ENCODE peak calls at places on chromosomes 5 and 9, in seven cellular contexts. H is OCI-LY7, K is GM12878, R is psoas muscle, Y is MM.1S, G is cardiac muscle cell, E is adrenal gland. W is an unnamed sample. For H3K36me3, the result is how much of the 10 kb centered on the place peaks cover.

GRCh38 chr5:174204914-174205313 is 159.4 kb downstream of the NSG2 start:
- DNase-seq in G (no peak), R (no peak), H (no peak), Y (no peak), K (no peak), E (no peak), W (no peak)

GRCh38 chr5:1784197-1785050 is 15.2 kb downstream of the MRPL36 start:
- DNase-seq in E (no peak), Y (no peak), R (peak), K (no peak), H (no peak), G (no peak), W (no peak)

GRCh38 chr5:160287378-160288051 is 24.8 kb downstream of the CCNJL start:
- DNase-seq in E (peak), R (peak), G (peak), Y (no peak), H (no peak), K (no peak), W (no peak)

GRCh38 chr5:31987985-31988710 is 186.0 kb downstream of the GOLPH3 start:
- DNase-seq in E (peak), K (no peak), G (peak), Y (no peak), R (no peak), H (no peak), W (no peak)

GRCh38 chr5:39765381-39765780 is 340.6 kb upstream of the DAB2 start:
- DNase-seq in K (no peak), H (no peak), G (peak), E (no peak), Y (no peak), R (no peak), W (no peak)

GRCh38 chr9:129191234-129191633 is 13.2 kb upstream of the IER5L start:
- DNase-seq in H (no peak), Y (no peak), R (no peak), E (no peak), G (no peak), K (no peak), W (no peak)

GRCh38 chr5:163821142-163821541 is 315.7 kb downstream of the MAT2B start:
- DNase-seq in R (no peak), Y (no peak), G (no peak), K (no peak), E (no peak), H (peak), W (no peak)

GRCh38 chr9:125747053-125747764 is at the start of gene PBX3:
- DNase-seq in H (peak), R (peak), G (peak), E (peak), Y (peak), K (no peak), W (peak)

GRCh38 chr5:91906494-91906893 is 523.4 kb upstream of the ARRDC3 start:
- DNase-seq in H (no peak), R (no peak), G (no peak), Y (no peak), E (no peak), K (no peak), W (no peak)

GRCh38 chr5:127615916-127616315 is 33.0 kb upstream of the CTXN3 start:
- DNase-seq in R (no peak), E (no peak), H (no peak), K (no peak), G (peak), Y (no peak), W (no peak)

GRCh38 chr5:111229871-111230812 is 6.0 kb downstream of the CAMK4 start:
- DNase-seq in G (no peak), K (no peak), R (no peak), Y (peak), E (no peak), H (peak), W (no peak)

GRCh38 chr5:173823274-173823644 is 64.9 kb upstream of the CPEB4 start:
- DNase-seq in H (peak), R (no peak), E (no peak), K (no peak), Y (no peak), G (no peak), W (no peak)

GRCh38 chr5:68480385-68480940 is 264.9 kb downstream of the PIK3R1 start:
- DNase-seq in K (no peak), Y (no peak), R (no peak), H (no peak), G (no peak), E (no peak), W (no peak)

GRCh38 chr5:160923927-160924705 is 72.1 kb upstream of the ATP10B start:
- DNase-seq in E (no peak), Y (no peak), H (no peak), R (no peak), K (no peak), G (no peak), W (no peak)

GRCh38 chr9:123784513-123784912 is 145.4 kb downstream of the DENND1A start:
- DNase-seq in K (no peak), H (no peak), G (peak), R (no peak), Y (no peak), E (no peak), W (no peak)

GRCh38 chr5:150710165-150710564 is 9.3 kb upstream of the RBM22 start:
- DNase-seq in H (peak), Y (no peak), E (no peak), K (no peak), R (no peak), G (peak), W (no peak)

GRCh38 chr5:140926903-140927573 is 939 bp downstream of the PCDHAC1 start:
- DNase-seq in H (no peak), K (no peak), E (no peak), R (peak), Y (no peak), G (peak), W (peak)

GRCh38 chr9:124911766-124912165 is 29.1 kb downstream of the GOLGA1 start:
- DNase-seq in H (no peak), G (no peak), Y (no peak), K (no peak), R (no peak), E (no peak), W (no peak)

GRCh38 chr5:77859306-77859705 is 83.2 kb upstream of the TBCA start:
- DNase-seq in E (no peak), R (no peak), H (no peak), K (no peak), G (no peak), Y (no peak), W (no peak)

GRCh38 chr5:125798311-125798710 is 624.9 kb upstream of the GRAMD2B start:
- DNase-seq in Y (peak), K (no peak), E (no peak), G (peak), H (peak), R (no peak), W (no peak)

GRCh38 chr5:115070737-115071136 is 99.0 kb downstream of the TRIM36 start:
- DNase-seq in R (no peak), E (no peak), K (no peak), H (no peak), Y (no peak), G (no peak), W (no peak)

GRCh38 chr5:103369125-103370120 is 110.9 kb downstream of the MACIR start:
- DNase-seq in K (no peak), G (no peak), H (no peak), Y (no peak), R (no peak), E (no peak), W (no peak)

GRCh38 chr9:89701221-89701798 is 96.5 kb downstream of the GADD45G start:
- DNase-seq in R (no peak), Y (no peak), K (peak), G (no peak), E (no peak), H (peak), W (peak)

GRCh38 chr5:150787659-150788058 is 9.1 kb downstream of the SMIM3 start:
- DNase-seq in E (no peak), H (no peak), R (no peak), Y (no peak), G (no peak), K (no peak), W (no peak)

GRCh38 chr5:12845549-12846159 is 941.4 kb upstream of the CTNND2 start:
- DNase-seq in R (no peak), G (no peak), Y (peak), H (no peak), K (no peak), E (no peak), W (no peak)

GRCh38 chr5:138629383-138629782 is 54.2 kb upstream of the HSPA9 start:
- DNase-seq in K (no peak), G (no peak), E (no peak), R (no peak), Y (no peak), H (no peak), W (no peak)

GRCh38 chr5:87413116-87413645 is 451 bp upstream of the CCNH start:
- DNase-seq in Y (no peak), H (no peak), K (no peak), E (no peak), R (no peak), G (no peak), W (no peak)

GRCh38 chr5:87423755-87424154 is 11.0 kb upstream of the CCNH start:
- DNase-seq in Y (no peak), K (no peak), E (no peak), H (no peak), G (no peak), R (no peak), W (no peak)

GRCh38 chr5:87421307-87421706 is 8.6 kb upstream of the CCNH start:
- DNase-seq in E (no peak), R (no peak), H (no peak), G (no peak), K (no peak), Y (no peak), W (no peak)

GRCh38 chr5:87412417-87413115 is at the start of gene CCNH:
- DNase-seq in R (peak), H (peak), Y (peak), E (peak), K (peak), G (peak), W (peak)

GRCh38 chr5:87418506-87418905 is 5.8 kb upstream of the CCNH start:
- DNase-seq in H (no peak), K (no peak), G (no peak), Y (no peak), E (no peak), R (no peak), W (no peak)
- TF ChIP-seq CTCF in H (no peak), K (no peak), G (no peak), Y (no peak), E (no peak), R (no peak), W (no peak)

GRCh38 chr9:120395374-120395773 is 184.6 kb downstream of the CDK5RAP2 start:
- DNase-seq in Y (no peak), R (no peak), K (no peak), H (no peak), E (peak), G (no peak), W (no peak)
- H3K36me3 ChIP-seq in Y (under half), R (half or more), K (half or more), H (half or more), E (under half), G (under half), W (under half)

GRCh38 chr5:73380052-73380451 is 68.5 kb downstream of the FOXD1 start:
- DNase-seq in E (no peak), G (peak), R (no peak), Y (no peak), K (no peak), H (no peak), W (no peak)

GRCh38 chr5:73384861-73385260 is 63.7 kb downstream of the FOXD1 start:
- DNase-seq in H (no peak), Y (no peak), E (no peak), G (no peak), R (no peak), K (no peak), W (no peak)

GRCh38 chr5:73381587-73382411 is 66.8 kb downstream of the FOXD1 start:
- DNase-seq in R (no peak), K (no peak), H (no peak), Y (no peak), E (no peak), G (no peak), W (no peak)

GRCh38 chr5:73380710-73381586 is 67.6 kb downstream of the FOXD1 start:
- DNase-seq in H (no peak), K (no peak), Y (no peak), E (no peak), R (no peak), G (no peak), W (no peak)

GRCh38 chr5:73382412-73382795 is 66.2 kb downstream of the FOXD1 start:
- DNase-seq in H (no peak), R (no peak), G (no peak), E (no peak), Y (no peak), K (no peak), W (no peak)
- H3K4me3 ChIP-seq in H (no peak), R (peak), G (no peak), E (no peak), Y (no peak), K (no peak), W (no peak)

DNA sequence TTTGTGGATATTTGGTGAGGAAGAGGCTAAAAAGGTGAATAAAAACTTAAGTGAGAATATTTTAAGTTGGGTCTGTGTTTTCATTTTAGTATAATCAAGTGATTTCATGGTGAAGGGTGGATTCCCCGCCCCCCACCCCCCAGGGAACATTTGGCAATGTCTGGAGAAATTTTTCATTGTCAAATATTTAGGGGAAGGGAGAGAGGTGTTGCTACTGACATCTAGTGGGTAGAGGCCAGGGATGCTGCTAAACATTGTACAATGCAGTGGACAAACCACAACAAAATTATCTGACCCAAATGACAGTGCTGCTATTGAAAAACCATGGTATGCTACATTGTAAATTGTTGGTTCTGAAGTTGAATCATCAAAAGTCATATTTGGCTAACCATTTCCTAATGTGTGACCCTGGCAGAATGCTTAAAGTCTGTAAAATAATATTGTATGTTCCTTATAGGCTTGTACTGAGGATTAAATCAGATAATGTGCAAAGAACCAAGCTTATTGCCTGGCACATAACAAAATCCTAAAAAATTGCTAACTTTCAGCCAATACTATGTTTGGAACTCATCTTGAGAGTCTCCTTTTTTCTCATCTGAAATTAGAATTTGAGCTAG is 5.6 kb downstream of the C5orf24 start:
- DNase-seq in H (peak), E (no peak), Y (no peak), K (no peak), G (peak), R (no peak), W (no peak)
- TF ChIP-seq CTCF in H (peak), E (peak), Y (peak), K (peak), G (peak), R (peak), W (peak)

GRCh38 chr5:6758706-6759105 is 45.5 kb downstream of the TENT4A start:
- DNase-seq in E (no peak), Y (no peak), H (no peak), R (no peak), G (no peak), K (no peak), W (no peak)
- H3K36me3 ChIP-seq in E (under half), Y (under half), H (under half), R (half or more), G (under half), K (under half), W (under half)

GRCh38 chr5:172765766-172766286 is 5.2 kb downstream of the DUSP1 start:
- DNase-seq in K (no peak), R (peak), E (no peak), Y (no peak), G (peak), H (no peak), W (no peak)

GRCh38 chr5:172763120-172763464 is 7.9 kb downstream of the DUSP1 start:
- DNase-seq in R (no peak), H (no peak), G (no peak), Y (no peak), K (no peak), E (no peak), W (no peak)

GRCh38 chr5:172766287-172767104 is 4.5 kb downstream of the DUSP1 start:
- DNase-seq in H (no peak), K (no peak), E (peak), G (peak), R (peak), Y (no peak), W (no peak)

GRCh38 chr5:172762214-172763119 is 8.5 kb downstream of the DUSP1 start:
- DNase-seq in R (no peak), H (no peak), Y (no peak), K (no peak), G (no peak), E (peak), W (no peak)

GRCh38 chr5:172764861-172765765 is 5.9 kb downstream of the DUSP1 start:
- DNase-seq in R (peak), H (peak), Y (peak), G (peak), K (peak), E (peak), W (peak)
- H3K4me3 ChIP-seq in R (peak), H (peak), Y (peak), G (peak), K (peak), E (peak), W (peak)

GRCh38 chr9:133680250-133680975 is 44.2 kb downstream of the DBH start:
- DNase-seq in K (no peak), E (no peak), R (peak), H (no peak), G (no peak), Y (no peak), W (no peak)
- TF ChIP-seq CTCF in K (no peak), E (no peak), R (no peak), H (no peak), G (peak), Y (no peak), W (no peak)

DNA sequence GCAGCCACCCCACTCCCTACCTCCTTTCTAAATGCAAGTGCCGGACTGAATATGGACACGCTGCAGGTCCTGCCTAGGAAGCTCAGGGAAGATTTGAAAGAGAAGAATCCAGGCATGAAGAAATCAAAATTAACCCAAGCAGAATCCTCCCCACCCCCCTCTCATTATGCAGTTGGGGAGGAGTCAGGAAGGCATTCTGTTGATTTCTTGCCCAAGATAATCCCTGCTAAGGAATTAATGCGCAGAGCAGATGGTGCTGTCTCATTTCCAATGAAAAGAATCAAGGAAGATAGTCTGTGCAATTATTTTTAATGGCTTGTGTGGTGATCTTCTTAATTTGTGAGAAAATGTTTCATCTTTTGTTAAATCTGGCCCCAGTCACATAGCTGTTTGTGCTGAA is 145.0 kb downstream of the ZNF462 start:
- DNase-seq in H (no peak), G (no peak), R (no peak), K (no peak), E (no peak), Y (no peak), W (no peak)
- H3K36me3 ChIP-seq in H (under half), G (under half), R (half or more), K (under half), E (under half), Y (under half), W (under half)

GRCh38 chr9:6785682-6786081 is 27.9 kb downstream of the KDM4C start:
- DNase-seq in E (no peak), G (no peak), Y (no peak), R (no peak), H (no peak), K (no peak), W (no peak)

GRCh38 chr9:6783753-6784152 is 26.0 kb downstream of the KDM4C start:
- DNase-seq in K (no peak), G (no peak), R (no peak), E (no peak), H (no peak), Y (no peak), W (no peak)

GRCh38 chr9:6782981-6783380 is 25.2 kb downstream of the KDM4C start:
- DNase-seq in H (no peak), G (no peak), E (no peak), Y (no peak), K (no peak), R (no peak), W (no peak)

GRCh38 chr9:6788175-6789016 is 30.6 kb downstream of the KDM4C start:
- DNase-seq in K (no peak), R (no peak), H (no peak), E (no peak), Y (no peak), G (peak), W (no peak)

GRCh38 chr9:6787793-6788174 is 30.0 kb downstream of the KDM4C start:
- DNase-seq in G (no peak), K (no peak), Y (no peak), R (no peak), E (no peak), H (no peak), W (no peak)
- H3K4me3 ChIP-seq in G (no peak), K (no peak), Y (no peak), R (no peak), E (no peak), H (no peak), W (no peak)